ENCODE peak calls at places on chromosomes 1 and 21, in five cellular contexts. One of them, this sample, is unnamed.

GRCh38 chr1:202159534-202160371 is 649 bp downstream of the PTPN7 start:
- DNase-seq in thoracic aorta: no peak
- DNase-seq in A549: no peak
- DNase-seq in esophagus muscularis mucosa: no peak
- DNase-seq in mucosa of descending colon: peak
- DNase-seq in this sample: no peak

GRCh38 chr21:34514576-34515135 is 2.6 kb upstream of the KCNE1 start:
- DNase-seq in thoracic aorta: no peak
- DNase-seq in A549: no peak
- DNase-seq in esophagus muscularis mucosa: no peak
- DNase-seq in mucosa of descending colon: no peak
- DNase-seq in this sample: no peak

GRCh38 chr1:89203166-89203565 is 4.4 kb upstream of the GBP4 start:
- DNase-seq in thoracic aorta: no peak
- DNase-seq in A549: no peak
- DNase-seq in esophagus muscularis mucosa: no peak
- DNase-seq in mucosa of descending colon: no peak
- DNase-seq in this sample: no peak

GRCh38 chr1:12034381-12034801 is 15.1 kb downstream of the MIIP start:
- DNase-seq in thoracic aorta: no peak
- DNase-seq in A549: no peak
- DNase-seq in esophagus muscularis mucosa: no peak
- DNase-seq in mucosa of descending colon: no peak
- DNase-seq in this sample: no peak

GRCh38 chr21:40049031-40049958 is 182.1 kb downstream of the PCP4 start:
- DNase-seq in thoracic aorta: peak
- DNase-seq in A549: no peak
- DNase-seq in esophagus muscularis mucosa: peak
- DNase-seq in mucosa of descending colon: no peak
- DNase-seq in this sample: peak

GRCh38 chr1:25037174-25038074 is 107.3 kb upstream of the RUNX3 start:
- DNase-seq in thoracic aorta: no peak
- DNase-seq in A549: peak
- DNase-seq in esophagus muscularis mucosa: no peak
- DNase-seq in mucosa of descending colon: peak
- DNase-seq in this sample: no peak

GRCh38 chr1:234919061-234919755 is 209.4 kb downstream of the TOMM20 start:
- DNase-seq in thoracic aorta: no peak
- DNase-seq in A549: no peak
- DNase-seq in esophagus muscularis mucosa: no peak
- DNase-seq in mucosa of descending colon: peak
- DNase-seq in this sample: no peak

GRCh38 chr1:78038491-78038939 is 7.3 kb upstream of the GIPC2 start:
- DNase-seq in thoracic aorta: no peak
- DNase-seq in A549: peak
- DNase-seq in esophagus muscularis mucosa: no peak
- DNase-seq in mucosa of descending colon: no peak
- DNase-seq in this sample: no peak

GRCh38 chr1:230772457-230773395 is 25.5 kb downstream of the CAPN9 start:
- DNase-seq in thoracic aorta: no peak
- DNase-seq in A549: peak
- DNase-seq in esophagus muscularis mucosa: no peak
- DNase-seq in mucosa of descending colon: peak
- DNase-seq in this sample: no peak

DNA sequence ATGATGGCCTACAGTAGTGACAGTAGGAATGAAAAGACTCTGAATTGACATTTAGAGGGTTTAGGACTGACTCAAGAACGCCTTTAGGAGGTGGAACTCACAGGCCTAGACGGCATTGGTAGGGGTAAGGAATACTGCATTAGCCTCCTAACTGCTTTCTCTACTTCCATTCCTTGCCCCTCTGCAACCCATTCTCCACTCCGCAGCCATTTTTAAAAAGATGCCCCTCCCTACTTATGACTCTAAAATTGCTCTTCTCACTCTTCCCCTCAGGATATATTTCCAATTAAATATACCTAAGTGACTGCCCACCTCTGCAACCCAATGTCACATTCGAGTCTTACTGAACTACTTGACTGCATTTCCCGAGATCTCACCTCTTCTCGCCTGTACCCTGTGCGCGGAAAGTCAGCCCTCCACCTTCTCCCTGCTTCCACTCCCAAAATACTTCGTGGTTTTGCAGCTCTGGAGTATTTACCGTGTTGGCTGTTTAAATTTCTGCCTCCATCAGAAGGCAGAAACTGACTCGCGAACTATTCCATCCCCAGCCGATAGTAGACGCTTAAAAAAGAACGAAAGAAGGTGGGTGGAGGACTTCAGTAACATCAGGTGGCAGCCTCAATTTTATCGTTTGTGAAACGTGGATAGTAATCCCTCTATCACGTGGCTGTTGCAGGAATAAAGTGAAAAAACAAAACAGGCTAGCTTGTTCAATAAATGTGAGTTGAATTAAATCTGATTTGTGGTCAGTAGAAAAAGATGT is 1.1 kb upstream of the YBX1 start:
- DNase-seq in thoracic aorta: no peak
- DNase-seq in A549: peak
- DNase-seq in esophagus muscularis mucosa: no peak
- DNase-seq in mucosa of descending colon: peak
- DNase-seq in this sample: no peak
- TF ChIP-seq CTCF in thoracic aorta: no peak
- TF ChIP-seq CTCF in A549: no peak
- TF ChIP-seq CTCF in esophagus muscularis mucosa: no peak
- TF ChIP-seq CTCF in mucosa of descending colon: no peak
- TF ChIP-seq CTCF in this sample: no peak

DNA sequence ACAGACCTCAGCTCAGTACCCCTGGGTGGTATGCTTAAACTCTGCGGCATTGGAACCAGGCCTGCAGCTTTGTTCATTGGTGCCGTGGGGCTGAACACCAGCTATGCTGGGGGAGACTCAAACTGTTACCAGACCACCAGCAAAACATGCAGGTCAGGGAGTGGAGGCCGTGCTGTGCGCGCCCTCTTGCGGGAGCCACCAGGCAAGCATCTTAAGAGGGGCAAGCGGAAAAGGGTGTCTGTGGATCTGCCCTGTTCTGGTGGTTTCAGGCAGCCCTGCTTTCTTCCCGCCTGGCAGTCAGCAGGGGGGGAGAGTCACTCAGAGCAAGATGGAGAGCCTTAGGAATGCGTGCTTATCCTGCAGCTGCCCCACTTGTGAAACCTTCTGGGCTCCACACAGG is 276.9 kb upstream of the ZRANB2 start:
- DNase-seq in thoracic aorta: no peak
- DNase-seq in A549: no peak
- DNase-seq in esophagus muscularis mucosa: no peak
- DNase-seq in mucosa of descending colon: no peak
- DNase-seq in this sample: no peak
- TF ChIP-seq CTCF in thoracic aorta: no peak
- TF ChIP-seq CTCF in A549: no peak
- TF ChIP-seq CTCF in esophagus muscularis mucosa: no peak
- TF ChIP-seq CTCF in mucosa of descending colon: no peak
- TF ChIP-seq CTCF in this sample: no peak

GRCh38 chr1:28840928-28841544 is 29.1 kb downstream of the OPRD1 start:
- DNase-seq in thoracic aorta: no peak
- DNase-seq in A549: no peak
- DNase-seq in esophagus muscularis mucosa: no peak
- DNase-seq in mucosa of descending colon: no peak
- DNase-seq in this sample: no peak
- TF ChIP-seq CTCF in thoracic aorta: no peak
- TF ChIP-seq CTCF in A549: no peak
- TF ChIP-seq CTCF in esophagus muscularis mucosa: no peak
- TF ChIP-seq CTCF in mucosa of descending colon: no peak
- TF ChIP-seq CTCF in this sample: no peak

GRCh38 chr1:62070384-62071011 is 124.2 kb upstream of the L1TD1 start:
- DNase-seq in thoracic aorta: no peak
- DNase-seq in A549: no peak
- DNase-seq in esophagus muscularis mucosa: no peak
- DNase-seq in mucosa of descending colon: no peak
- DNase-seq in this sample: no peak

GRCh38 chr1:62068302-62068936 is 126.2 kb upstream of the L1TD1 start:
- DNase-seq in thoracic aorta: no peak
- DNase-seq in A549: no peak
- DNase-seq in esophagus muscularis mucosa: no peak
- DNase-seq in mucosa of descending colon: no peak
- DNase-seq in this sample: no peak

GRCh38 chr1:62068978-62069377 is 125.7 kb upstream of the L1TD1 start:
- DNase-seq in thoracic aorta: no peak
- DNase-seq in A549: no peak
- DNase-seq in esophagus muscularis mucosa: no peak
- DNase-seq in mucosa of descending colon: no peak
- DNase-seq in this sample: no peak

GRCh38 chr1:62076286-62076685 is 118.4 kb upstream of the L1TD1 start:
- DNase-seq in thoracic aorta: no peak
- DNase-seq in A549: peak
- DNase-seq in esophagus muscularis mucosa: no peak
- DNase-seq in mucosa of descending colon: no peak
- DNase-seq in this sample: no peak

DNA sequence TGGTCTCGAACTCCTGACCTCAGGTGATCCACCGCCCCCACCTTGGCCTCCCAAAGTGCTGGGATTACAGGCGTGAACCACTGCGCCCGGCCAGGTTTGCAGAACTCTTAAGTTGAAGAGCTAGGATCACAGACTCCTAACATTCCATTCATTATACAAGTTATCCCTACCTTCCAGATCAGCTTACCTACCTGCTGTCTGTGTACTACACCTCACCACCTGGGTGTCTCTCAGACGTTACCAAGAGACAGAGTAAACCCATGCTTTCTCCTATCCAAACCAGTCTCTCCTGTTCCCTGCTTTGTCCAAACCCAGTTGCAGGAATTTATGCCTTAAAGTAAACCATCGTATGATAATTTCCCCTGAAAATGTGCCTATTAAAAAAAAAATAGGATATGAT is 123.0 kb upstream of the L1TD1 start:
- DNase-seq in thoracic aorta: no peak
- DNase-seq in A549: no peak
- DNase-seq in esophagus muscularis mucosa: no peak
- DNase-seq in mucosa of descending colon: no peak
- DNase-seq in this sample: no peak
- TF ChIP-seq CTCF in thoracic aorta: no peak
- TF ChIP-seq CTCF in A549: no peak
- TF ChIP-seq CTCF in esophagus muscularis mucosa: no peak
- TF ChIP-seq CTCF in mucosa of descending colon: no peak
- TF ChIP-seq CTCF in this sample: no peak

GRCh38 chr1:110148961-110149360 is 1.3 kb upstream of the SLC6A17 start:
- DNase-seq in thoracic aorta: no peak
- DNase-seq in A549: peak
- DNase-seq in esophagus muscularis mucosa: no peak
- DNase-seq in mucosa of descending colon: no peak
- DNase-seq in this sample: no peak
- TF ChIP-seq CTCF in thoracic aorta: no peak
- TF ChIP-seq CTCF in A549: peak
- TF ChIP-seq CTCF in esophagus muscularis mucosa: no peak
- TF ChIP-seq CTCF in mucosa of descending colon: no peak
- TF ChIP-seq CTCF in this sample: no peak